ENCODE peak calls at places on chromosome 22, in ten cellular contexts. C, F, X, A, M, I, B, Y, V and E are unnamed samples.

GRCh38 chr22:19984201-19984753 is 32.3 kb downstream of the ARVCF start:
- DNase-seq in I (no peak), B (no peak), V (peak), M (peak), A (peak), C (no peak), X (no peak), F (peak), Y (no peak), E (no peak)

GRCh38 chr22:43643362-43643761 is 168.7 kb downstream of the EFCAB6 start:
- DNase-seq in M (no peak), F (no peak), C (no peak), X (no peak), A (no peak), V (no peak), B (no peak), I (no peak), Y (no peak), E (no peak)

GRCh38 chr22:44354288-44354687 is 41.5 kb upstream of the SHISAL1 start:
- DNase-seq in B (no peak), F (no peak), I (no peak), C (no peak), X (no peak), Y (no peak), A (peak), V (no peak), M (no peak), E (no peak)

GRCh38 chr22:35418726-35419125 is 18.8 kb downstream of the MCM5 start:
- DNase-seq in F (no peak), I (no peak), B (no peak), M (no peak), X (no peak), V (no peak), C (no peak), A (no peak), Y (no peak), E (no peak)

GRCh38 chr22:49404020-49404419 is 423.7 kb downstream of the BRD1 start:
- DNase-seq in A (no peak), M (no peak), V (no peak), Y (no peak), I (no peak), X (no peak), F (no peak), C (no peak), B (no peak), E (no peak)

GRCh38 chr22:33788927-33789326 is 131.3 kb downstream of the LARGE1 start:
- DNase-seq in Y (no peak), B (no peak), C (no peak), F (no peak), V (no peak), A (no peak), M (no peak), X (no peak), I (no peak), E (no peak)

GRCh38 chr22:17929909-17930308 is 94.5 kb downstream of the MICAL3 start:
- DNase-seq in A (no peak), I (no peak), M (no peak), C (no peak), Y (no peak), F (no peak), X (no peak), B (no peak), V (no peak), E (no peak)

GRCh38 chr22:31932863-31933262 is 11.5 kb upstream of the YWHAH start:
- DNase-seq in C (no peak), B (no peak), F (no peak), V (no peak), A (no peak), Y (no peak), I (no peak), X (no peak), M (no peak), E (no peak)

GRCh38 chr22:26589367-26589844 is 526 bp downstream of the TPST2 start:
- DNase-seq in F (peak), A (peak), Y (peak), M (no peak), X (no peak), B (no peak), V (peak), I (no peak), C (peak), E (no peak)

GRCh38 chr22:48807155-48807554 is 1020.5 kb downstream of the BRD1 start:
- DNase-seq in I (no peak), X (no peak), F (no peak), B (no peak), C (no peak), V (no peak), M (no peak), Y (no peak), A (no peak), E (no peak)

GRCh38 chr22:49305215-49305965 is 522.3 kb downstream of the BRD1 start:
- DNase-seq in I (no peak), C (peak), F (peak), Y (peak), X (no peak), V (peak), B (peak), M (no peak), A (peak), E (peak)

GRCh38 chr22:45120931-45121330 is 42.8 kb upstream of the NUP50 start:
- DNase-seq in F (no peak), X (no peak), Y (no peak), B (peak), I (no peak), M (no peak), A (no peak), C (no peak), V (no peak), E (no peak)

GRCh38 chr22:49983148-49984042 is 22.8 kb downstream of the PIM3 start:
- DNase-seq in X (no peak), V (no peak), A (no peak), Y (no peak), M (no peak), F (no peak), C (no peak), I (no peak), B (no peak), E (peak)

GRCh38 chr22:27668828-27669797 is 132.4 kb downstream of the MN1 start:
- DNase-seq in M (peak), C (no peak), Y (no peak), X (no peak), F (no peak), I (peak), V (no peak), A (peak), B (no peak), E (no peak)

GRCh38 chr22:38843716-38844660 is at the start of gene NPTXR:
- DNase-seq in V (peak), A (peak), Y (no peak), B (peak), I (no peak), M (no peak), F (peak), X (no peak), C (peak), E (peak)

GRCh38 chr22:50587407-50587806 is 4.8 kb upstream of the CHKB start:
- DNase-seq in V (no peak), X (no peak), F (no peak), A (no peak), M (no peak), Y (no peak), C (no peak), B (no peak), I (no peak), E (no peak)